ENCODE peak calls at places on chromosomes 12 and 14, in ten cellular contexts. A is tibial artery, V is IMR-90, X is transverse colon, I is BJ, S is AG04449, D is osteoblast, E is psoas muscle, C is endothelial cell of umbilical vein, G is A673. F is an unnamed sample.

GRCh38 chr14:85607571-85608219 is 77.8 kb downstream of the FLRT2 start:
- DNase-seq in I (peak), D (peak), E (no peak), C (peak), V (peak), G (peak), S (peak), X (no peak), A (no peak), F (peak)

GRCh38 chr12:127025545-127025944 is 1241.4 kb upstream of the TMEM132C start:
- DNase-seq in A (no peak), S (no peak), I (no peak), E (no peak), G (peak), D (no peak), X (no peak), V (no peak), C (no peak), F (no peak)

GRCh38 chr12:107990325-107990724 is 138.8 kb upstream of the WSCD2 start:
- DNase-seq in C (peak), E (peak), A (no peak), S (no peak), V (no peak), G (peak), D (no peak), X (peak), I (no peak), F (no peak)

GRCh38 chr12:121513464-121514183 is 67.2 kb downstream of the KDM2B start:
- DNase-seq in E (no peak), X (peak), C (no peak), A (no peak), I (no peak), S (no peak), D (no peak), V (no peak), G (peak), F (no peak)

GRCh38 chr14:106039400-106039799 is 513.0 kb downstream of the TMEM121 start:
- DNase-seq in I (no peak), E (no peak), A (no peak), D (no peak), C (no peak), S (no peak), V (no peak), G (peak), X (peak), F (no peak)

GRCh38 chr14:63287661-63288483 is 30.9 kb downstream of the GPHB5 start:
- DNase-seq in G (no peak), A (no peak), V (peak), C (no peak), I (peak), S (peak), X (no peak), D (no peak), E (no peak), F (no peak)

GRCh38 chr14:51650721-51651387 is 856 bp upstream of the FRMD6 start:
- DNase-seq in G (no peak), E (peak), A (peak), C (peak), D (peak), X (peak), S (no peak), V (no peak), I (no peak), F (no peak)

GRCh38 chr14:37592288-37593274 is 2.5 kb downstream of the FOXA1 start:
- DNase-seq in D (peak), V (no peak), X (peak), E (no peak), C (no peak), I (no peak), A (no peak), G (no peak), S (no peak), F (no peak)

GRCh38 chr14:97924922-97925613 is 1127.9 kb downstream of the VRK1 start:
- DNase-seq in I (no peak), A (no peak), V (no peak), C (no peak), S (no peak), E (no peak), G (no peak), D (no peak), X (no peak), F (no peak)

GRCh38 chr14:101731187-101732080 is 30.1 kb upstream of the PPP2R5C start:
- DNase-seq in E (peak), S (peak), A (no peak), D (peak), G (peak), C (peak), V (peak), X (peak), I (no peak), F (peak)
- TF ChIP-seq CTCF in E (no peak), S (no peak), A (no peak), D (no peak), G (no peak), C (no peak), V (no peak), X (no peak), I (no peak), F (no peak)

DNA sequence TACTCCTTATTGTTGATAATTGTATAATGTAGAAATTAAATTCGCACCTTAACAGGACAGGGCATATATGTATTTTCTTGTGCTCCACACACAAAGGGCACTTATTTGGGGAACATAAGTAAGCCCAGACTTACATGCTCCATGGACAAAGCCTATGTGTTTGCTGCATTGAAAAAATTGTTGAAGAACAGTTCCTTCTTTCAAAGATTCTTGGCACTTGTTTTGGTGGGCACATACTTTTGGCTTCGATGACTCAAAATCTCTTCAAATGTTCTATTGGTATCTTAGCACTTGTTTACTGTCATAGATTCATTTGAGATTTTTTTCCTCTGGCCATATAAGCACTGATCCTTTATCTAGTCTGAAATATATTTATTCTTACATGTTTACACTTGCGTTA is 1.4 kb upstream of the MAP4K5 start:
- DNase-seq in S (no peak), E (no peak), A (no peak), V (peak), G (no peak), I (no peak), X (no peak), D (peak), C (no peak), F (no peak)
- H3K4me3 ChIP-seq in S (no peak), E (no peak), A (no peak), V (no peak), G (no peak), I (no peak), X (peak), D (no peak), C (no peak), F (no peak)

GRCh38 chr14:89251066-89251465 is 166.0 kb downstream of the FOXN3 start:
- DNase-seq in G (no peak), I (no peak), V (peak), S (no peak), D (peak), C (no peak), E (no peak), A (no peak), X (no peak), F (no peak)

GRCh38 chr14:89255852-89256251 is 161.2 kb downstream of the FOXN3 start:
- DNase-seq in G (no peak), C (no peak), D (no peak), X (no peak), S (no peak), I (no peak), V (no peak), A (no peak), E (no peak), F (no peak)

GRCh38 chr14:89254201-89254919 is 162.7 kb downstream of the FOXN3 start:
- DNase-seq in I (no peak), D (no peak), S (no peak), E (no peak), C (no peak), G (no peak), X (no peak), V (no peak), A (no peak), F (no peak)

GRCh38 chr14:89255012-89255411 is 162.0 kb downstream of the FOXN3 start:
- DNase-seq in E (no peak), C (no peak), I (no peak), D (no peak), A (no peak), S (no peak), V (no peak), X (no peak), G (no peak), F (no peak)

DNA sequence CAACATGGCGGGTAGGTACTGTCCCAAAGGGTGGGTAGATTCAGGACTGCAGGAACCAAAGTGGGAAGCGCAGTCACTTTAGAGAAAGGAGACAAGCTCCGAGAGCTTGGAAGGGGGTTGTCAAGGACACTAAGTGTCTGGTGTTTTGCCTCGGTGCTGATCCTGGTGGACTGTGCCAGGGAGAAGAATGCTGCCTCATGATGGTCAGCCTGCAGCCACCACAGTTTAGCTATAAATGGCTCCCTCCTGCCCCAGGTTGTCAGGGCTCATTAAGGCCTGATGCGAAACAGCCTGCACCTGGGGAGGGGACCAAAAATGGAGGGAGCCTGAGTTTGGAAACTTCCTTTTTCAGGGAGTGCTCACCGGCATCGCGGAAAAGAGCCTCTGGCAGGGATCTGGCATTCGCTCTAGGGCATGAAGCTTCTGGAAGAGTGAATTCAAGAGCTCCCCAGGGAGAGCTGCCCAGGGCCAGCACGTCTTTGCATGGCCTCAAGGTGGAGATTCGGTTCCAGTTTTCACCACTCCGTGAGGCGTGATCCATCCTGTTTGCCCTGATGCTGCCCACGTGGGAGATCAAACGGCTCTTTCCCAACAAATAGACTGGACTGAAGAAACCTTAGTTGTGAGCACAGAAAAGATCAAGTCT is 164.0 kb downstream of the FOXN3 start:
- DNase-seq in G (peak), V (peak), A (peak), S (no peak), I (no peak), X (no peak), D (peak), C (no peak), E (peak), F (no peak)
- TF ChIP-seq CTCF in G (peak), V (no peak), A (peak), S (no peak), I (no peak), X (no peak), D (no peak), C (no peak), E (peak), F (no peak)

GRCh38 chr12:131738196-131738595 is 27.3 kb downstream of the SFSWAP start:
- DNase-seq in G (no peak), A (no peak), X (no peak), I (no peak), V (no peak), C (no peak), E (no peak), S (no peak), D (no peak), F (no peak)
- H3K4me3 ChIP-seq in G (no peak), A (no peak), X (no peak), I (no peak), V (no peak), C (no peak), E (no peak), S (no peak), D (no peak), F (no peak)

GRCh38 chr12:67269632-67270578 is 747 bp downstream of the CAND1 start:
- DNase-seq in I (no peak), X (peak), S (no peak), D (peak), C (peak), A (peak), E (peak), G (peak), V (no peak), F (peak)
- TF ChIP-seq CTCF in I (no peak), X (no peak), S (no peak), D (no peak), C (no peak), A (peak), E (peak), G (no peak), V (no peak), F (peak)

GRCh38 chr14:68633131-68633991 is 159.5 kb downstream of the ZFP36L1 start:
- DNase-seq in A (peak), G (peak), X (no peak), I (no peak), V (no peak), E (no peak), S (no peak), C (no peak), D (peak), F (no peak)

GRCh38 chr14:68632591-68632895 is 160.3 kb downstream of the ZFP36L1 start:
- DNase-seq in I (no peak), G (no peak), C (no peak), V (no peak), E (no peak), A (no peak), X (no peak), D (no peak), S (no peak), F (no peak)

GRCh38 chr14:68634874-68635601 is 157.8 kb downstream of the ZFP36L1 start:
- DNase-seq in X (no peak), I (no peak), E (no peak), G (no peak), V (no peak), D (no peak), S (no peak), A (no peak), C (no peak), F (no peak)

GRCh38 chr14:68636597-68636996 is 156.3 kb downstream of the ZFP36L1 start:
- DNase-seq in A (peak), G (no peak), E (no peak), D (no peak), C (no peak), I (no peak), V (no peak), S (no peak), X (no peak), F (no peak)

GRCh38 chr14:68634346-68634745 is 158.5 kb downstream of the ZFP36L1 start:
- DNase-seq in D (peak), S (no peak), I (no peak), V (no peak), E (no peak), C (no peak), G (no peak), X (no peak), A (peak), F (no peak)
- H3K4me3 ChIP-seq in D (no peak), S (no peak), I (no peak), V (no peak), E (no peak), C (no peak), G (no peak), X (no peak), A (no peak), F (no peak)

GRCh38 chr14:100271247-100271939 is 32.4 kb downstream of the YY1 start:
- DNase-seq in C (peak), I (no peak), X (peak), E (no peak), S (no peak), A (no peak), V (no peak), D (peak), G (peak), F (no peak)
- TF ChIP-seq CTCF in C (peak), I (peak), X (peak), E (no peak), S (no peak), A (no peak), V (peak), D (peak), G (peak), F (peak)

GRCh38 chr12:132162508-132163031 is 18.3 kb downstream of the NOC4L start:
- DNase-seq in C (no peak), A (peak), D (peak), G (no peak), X (no peak), E (peak), V (peak), I (peak), S (peak), F (no peak)

GRCh38 chr12:132161046-132161781 is 17.0 kb downstream of the NOC4L start:
- DNase-seq in G (peak), C (no peak), E (no peak), V (peak), A (no peak), X (no peak), I (no peak), S (no peak), D (no peak), F (no peak)

GRCh38 chr12:132160671-132161045 is 16.4 kb downstream of the NOC4L start:
- DNase-seq in G (no peak), C (no peak), X (no peak), I (no peak), V (no peak), S (no peak), D (no peak), E (no peak), A (no peak), F (no peak)

GRCh38 chr12:132163041-132163910 is 19.0 kb downstream of the NOC4L start:
- DNase-seq in E (peak), V (no peak), X (no peak), I (no peak), A (no peak), C (no peak), G (no peak), S (no peak), D (no peak), F (no peak)

GRCh38 chr12:132161796-132162507 is 17.7 kb downstream of the NOC4L start:
- DNase-seq in D (no peak), I (no peak), X (no peak), G (no peak), C (no peak), S (no peak), V (no peak), E (no peak), A (no peak), F (no peak)
- H3K4me3 ChIP-seq in D (peak), I (no peak), X (no peak), G (peak), C (no peak), S (no peak), V (no peak), E (no peak), A (peak), F (no peak)

DNA sequence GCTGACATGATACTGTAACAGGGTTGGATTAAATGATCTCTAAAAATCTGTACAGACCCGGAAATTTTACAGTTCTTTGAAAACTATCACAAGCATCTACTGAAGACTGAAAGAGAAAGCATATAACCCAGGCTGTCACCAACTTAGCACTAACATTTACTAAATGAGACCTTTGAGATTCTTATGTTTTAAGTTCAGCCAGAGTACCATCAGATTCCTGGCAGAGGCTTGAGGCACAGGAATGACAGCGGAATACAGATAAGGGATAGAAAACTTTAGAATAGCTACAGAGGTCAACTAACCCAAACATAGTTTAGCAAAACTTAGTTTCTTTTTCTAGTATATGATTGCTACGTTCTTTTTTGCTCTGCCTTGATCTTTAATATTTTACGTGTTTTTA is 91.6 kb upstream of the FERMT2 start:
- DNase-seq in A (no peak), D (no peak), V (peak), I (no peak), X (no peak), C (peak), G (no peak), S (no peak), E (no peak), F (no peak)
- TF ChIP-seq CTCF in A (no peak), D (no peak), V (no peak), I (no peak), X (no peak), C (no peak), G (no peak), S (no peak), E (no peak), F (no peak)

DNA sequence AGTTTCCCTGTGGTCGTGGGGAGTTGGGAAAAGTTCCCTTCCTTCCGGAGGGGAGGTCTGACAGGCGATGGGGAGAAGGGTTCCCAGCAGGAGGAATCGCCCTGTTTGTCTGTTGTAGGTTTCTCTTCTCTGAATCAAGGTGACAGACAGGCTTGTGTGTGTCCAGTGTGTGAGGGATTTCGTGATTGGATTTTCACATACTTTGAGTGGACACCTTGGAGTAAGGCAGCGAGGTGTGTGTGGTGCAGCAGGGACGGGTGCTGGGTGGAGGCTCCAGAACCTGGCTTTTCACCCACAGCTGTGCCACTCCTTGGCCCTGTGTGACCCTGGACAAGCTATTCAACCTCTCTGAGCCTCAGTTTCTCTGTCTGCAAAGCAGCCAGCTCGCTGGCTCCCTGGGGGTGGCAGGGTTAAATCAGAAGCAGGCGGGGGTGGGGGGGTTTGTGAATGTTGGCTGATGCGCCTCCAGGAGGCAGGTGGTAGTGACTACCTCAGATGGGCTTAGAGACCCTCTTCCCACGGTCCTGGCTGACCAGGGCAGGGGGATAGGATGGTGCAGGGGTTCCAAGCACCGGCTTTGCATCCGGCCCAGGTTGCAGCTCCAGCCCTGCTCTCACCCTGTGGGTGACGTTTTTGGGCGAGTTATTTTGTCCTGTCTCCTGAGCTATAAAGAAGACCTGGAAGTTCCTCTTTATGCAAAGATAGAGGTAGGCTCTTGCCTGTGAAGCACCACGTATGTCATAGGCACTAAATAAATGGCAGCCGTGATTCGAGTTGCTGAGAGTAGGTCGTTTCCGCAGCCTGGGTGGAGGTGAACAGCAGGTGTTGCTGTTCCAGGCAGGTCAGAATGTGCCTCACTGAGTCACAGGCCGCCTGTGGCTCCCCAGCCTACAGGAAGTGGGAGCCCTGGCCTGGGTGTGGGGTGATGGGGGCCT is 687 bp downstream of the BDKRB2 start:
- DNase-seq in S (no peak), C (no peak), V (no peak), E (no peak), G (no peak), D (no peak), X (no peak), A (no peak), I (no peak), F (no peak)
- H3K4me3 ChIP-seq in S (peak), C (no peak), V (peak), E (peak), G (peak), D (peak), X (peak), A (peak), I (peak), F (peak)

F was measured in retinal pigment epithelial cell.